ENCODE peak calls at places on chromosomes 6 and 20, in nine cellular contexts. U is A549, H is right atrium auricular region, I is Panc1, S is ovary, D is stomach, P is upper lobe of left lung, Z is mammary epithelial cell, J is left lung. Q is an unnamed sample. For H3K9me3, the result is how much of the 10 kb centered on the place peaks cover.

GRCh38 chr6:25066593-25066992 is 130.8 kb upstream of the RIPOR2 start:
- DNase-seq in U (no peak), H (no peak), I (no peak), S (no peak), D (no peak), P (no peak), Z (no peak), J (no peak), Q (no peak)

GRCh38 chr6:45930419-45931059 is 85.1 kb downstream of the CLIC5 start:
- DNase-seq in U (peak), H (peak), I (peak), S (peak), D (peak), P (peak), Z (peak), J (peak), Q (peak)

GRCh38 chr6:158817298-158818007 is 1.7 kb downstream of the EZR start:
- DNase-seq in U (no peak), H (peak), I (no peak), S (peak), D (peak), P (peak), Z (no peak), J (peak), Q (peak)

GRCh38 chr6:160162167-160162566 is 40.6 kb downstream of the SLC22A1 start:
- DNase-seq in U (no peak), H (no peak), I (no peak), S (no peak), D (no peak), P (no peak), Z (no peak), J (no peak), Q (no peak)

GRCh38 chr6:34144581-34145160 is 1.2 kb downstream of the GRM4 start:
- DNase-seq in U (no peak), H (no peak), I (no peak), S (no peak), D (no peak), P (no peak), Z (no peak), J (no peak), Q (peak)

GRCh38 chr6:106163446-106163965 is 77.4 kb downstream of the PRDM1 start:
- DNase-seq in U (no peak), H (peak), I (no peak), S (no peak), D (no peak), P (peak), Z (no peak), J (peak), Q (no peak)

GRCh38 chr20:44773070-44773829 is 27.6 kb downstream of the KCNK15 start:
- DNase-seq in U (no peak), H (no peak), I (no peak), S (no peak), D (no peak), P (no peak), Z (no peak), J (no peak), Q (no peak)

GRCh38 chr6:15036690-15037245 is 209.1 kb upstream of the JARID2 start:
- DNase-seq in U (no peak), H (peak), I (no peak), S (no peak), D (peak), P (peak), Z (no peak), J (no peak), Q (peak)

GRCh38 chr6:76684881-76685280 is 612.4 kb upstream of the IMPG1 start:
- DNase-seq in U (no peak), H (no peak), I (no peak), S (no peak), D (no peak), P (no peak), Z (no peak), J (no peak), Q (no peak)

GRCh38 chr6:152846825-152847224 is 96.2 kb downstream of the VIP start:
- DNase-seq in U (no peak), H (no peak), I (no peak), S (no peak), D (no peak), P (no peak), Z (peak), J (no peak), Q (no peak)

GRCh38 chr6:54697423-54697822 is 149.1 kb upstream of the FAM83B start:
- DNase-seq in U (no peak), H (no peak), I (no peak), S (no peak), D (no peak), P (no peak), Z (peak), J (no peak), Q (no peak)

GRCh38 chr20:41340327-41341055 is at the start of gene LPIN3:
- DNase-seq in U (peak), H (peak), I (no peak), S (peak), D (peak), P (peak), Z (peak), J (peak), Q (peak)

GRCh38 chr20:58078741-58079522 is 149.5 kb downstream of the ANKRD60 start:
- DNase-seq in U (no peak), H (peak), I (no peak), S (peak), D (no peak), P (peak), Z (peak), J (no peak), Q (peak)

GRCh38 chr6:170153436-170154319 is 137.2 kb downstream of the DLL1 start:
- DNase-seq in U (no peak), H (no peak), I (no peak), S (no peak), D (no peak), P (no peak), Z (no peak), J (no peak), Q (peak)

GRCh38 chr6:14467591-14467990 is 350.0 kb downstream of the CD83 start:
- DNase-seq in U (no peak), H (no peak), I (no peak), S (no peak), D (no peak), P (no peak), Z (no peak), J (no peak), Q (no peak)

GRCh38 chr6:85408039-85408438 is 41.8 kb upstream of the NT5E start:
- DNase-seq in U (no peak), H (no peak), I (no peak), S (no peak), D (no peak), P (no peak), Z (no peak), J (no peak), Q (no peak)

GRCh38 chr6:24489881-24490280 is 503 bp upstream of the GPLD1 start:
- DNase-seq in U (no peak), H (peak), I (no peak), S (no peak), D (no peak), P (peak), Z (peak), J (no peak), Q (no peak)

GRCh38 chr20:57213291-57213690 is 53.1 kb downstream of the BMP7 start:
- DNase-seq in U (no peak), H (no peak), I (no peak), S (no peak), D (no peak), P (no peak), Z (no peak), J (no peak), Q (no peak)

GRCh38 chr20:36519944-36520343 is 21.4 kb upstream of the MYL9 start:
- DNase-seq in U (no peak), H (no peak), I (no peak), S (no peak), D (no peak), P (no peak), Z (no peak), J (no peak), Q (no peak)

GRCh38 chr6:142884214-142885035 is 60.6 kb downstream of the HIVEP2 start:
- DNase-seq in U (no peak), H (no peak), I (no peak), S (no peak), D (no peak), P (no peak), Z (no peak), J (no peak), Q (no peak)

GRCh38 chr20:51523276-51524013 is 19.1 kb downstream of the NFATC2 start:
- DNase-seq in U (no peak), H (no peak), I (no peak), S (no peak), D (no peak), P (no peak), Z (no peak), J (no peak), Q (no peak)

GRCh38 chr20:37979021-37979985 is 54.0 kb downstream of the TTI1 start:
- DNase-seq in U (no peak), H (peak), I (no peak), S (no peak), D (no peak), P (no peak), Z (no peak), J (no peak), Q (no peak)

GRCh38 chr20:37977786-37978185 is 55.5 kb downstream of the TTI1 start:
- DNase-seq in U (no peak), H (peak), I (no peak), S (no peak), D (no peak), P (no peak), Z (no peak), J (no peak), Q (no peak)

GRCh38 chr20:37980383-37980782 is 52.9 kb downstream of the TTI1 start:
- DNase-seq in U (no peak), H (no peak), I (no peak), S (no peak), D (no peak), P (no peak), Z (no peak), J (no peak), Q (no peak)

GRCh38 chr20:37983286-37983685 is 50.0 kb downstream of the TTI1 start:
- DNase-seq in U (no peak), H (no peak), I (no peak), S (no peak), D (no peak), P (no peak), Z (no peak), J (no peak), Q (no peak)

GRCh38 chr20:37980876-37981275 is 52.4 kb downstream of the TTI1 start:
- DNase-seq in U (no peak), H (no peak), I (no peak), S (no peak), D (no peak), P (no peak), Z (no peak), J (no peak), Q (no peak)
- TF ChIP-seq CTCF in U (no peak), H (no peak), I (no peak), S (no peak), D (no peak), P (no peak), Z (no peak), J (no peak), Q (no peak)

GRCh38 chr6:103617642-103618041 is 1242.1 kb downstream of the HACE1 start:
- DNase-seq in U (no peak), H (no peak), I (no peak), S (no peak), D (no peak), P (no peak), Z (no peak), J (no peak), Q (no peak)
- H3K9me3 ChIP-seq in U (under half), H (under half), I (under half), S (under half), D (under half), P (under half), Z (under half), J (under half), Q (under half)

GRCh38 chr20:21129861-21130260 is 4.0 kb downstream of the KIZ start:
- DNase-seq in U (no peak), H (no peak), I (no peak), S (no peak), D (no peak), P (no peak), Z (no peak), J (no peak), Q (no peak)
- TF ChIP-seq CTCF in U (no peak), H (no peak), I (peak), S (no peak), D (no peak), P (no peak), Z (no peak), J (no peak), Q (no peak)

GRCh38 chr6:83966539-83966938 is 67.0 kb upstream of the MRAP2 start:
- DNase-seq in U (no peak), H (no peak), I (no peak), S (no peak), D (no peak), P (no peak), Z (no peak), J (no peak), Q (no peak)

GRCh38 chr6:83976037-83976755 is 57.4 kb upstream of the MRAP2 start:
- DNase-seq in U (no peak), H (no peak), I (no peak), S (no peak), D (no peak), P (no peak), Z (no peak), J (no peak), Q (no peak)

GRCh38 chr6:83974409-83975050 is 59.0 kb upstream of the MRAP2 start:
- DNase-seq in U (no peak), H (no peak), I (no peak), S (no peak), D (no peak), P (no peak), Z (no peak), J (no peak), Q (no peak)

DNA sequence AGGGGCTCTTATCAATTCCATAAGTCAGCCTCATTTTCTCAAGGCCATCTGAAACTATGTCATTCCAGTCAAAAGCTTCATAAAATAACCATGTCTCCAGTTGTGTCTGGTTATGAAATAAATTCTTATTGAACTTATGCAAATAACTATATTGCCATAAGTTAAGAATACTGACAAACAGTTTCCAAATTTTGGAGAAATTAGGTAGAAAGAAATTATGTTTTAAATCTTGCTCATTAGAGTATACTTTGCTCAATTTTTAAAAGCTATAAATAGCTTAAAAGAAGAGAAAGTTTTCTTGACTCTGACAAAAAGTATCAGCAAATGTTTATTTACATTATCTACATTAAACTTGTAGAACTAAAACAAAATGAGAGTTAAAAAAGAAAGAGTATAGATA is 63.0 kb upstream of the MRAP2 start:
- DNase-seq in U (no peak), H (no peak), I (no peak), S (no peak), D (no peak), P (no peak), Z (no peak), J (no peak), Q (no peak)
- H3K9me3 ChIP-seq in U (under half), H (under half), I (under half), S (under half), D (under half), P (under half), Z (under half), J (under half), Q (under half)

GRCh38 chr6:110949679-110950285 is 8.7 kb upstream of the GTF3C6 start:
- DNase-seq in U (no peak), H (no peak), I (no peak), S (no peak), D (no peak), P (no peak), Z (no peak), J (no peak), Q (no peak)
- TF ChIP-seq CTCF in U (peak), H (peak), I (no peak), S (peak), D (peak), P (peak), Z (peak), J (peak), Q (peak)

GRCh38 chr6:3086282-3086946 is 18.1 kb downstream of the RIPK1 start:
- DNase-seq in U (no peak), H (no peak), I (no peak), S (no peak), D (no peak), P (no peak), Z (no peak), J (no peak), Q (no peak)
- H3K9me3 ChIP-seq in U (under half), H (under half), I (under half), S (under half), D (under half), P (under half), Z (under half), J (under half), Q (under half)

GRCh38 chr6:150967381-150967780 is 101.9 kb downstream of the MTHFD1L start:
- DNase-seq in U (no peak), H (no peak), I (no peak), S (no peak), D (no peak), P (no peak), Z (no peak), J (no peak), Q (no peak)

GRCh38 chr6:150966786-150967185 is 101.3 kb downstream of the MTHFD1L start:
- DNase-seq in U (no peak), H (no peak), I (no peak), S (no peak), D (no peak), P (no peak), Z (no peak), J (no peak), Q (no peak)

GRCh38 chr6:150964765-150965164 is 99.3 kb downstream of the MTHFD1L start:
- DNase-seq in U (no peak), H (no peak), I (no peak), S (no peak), D (no peak), P (no peak), Z (no peak), J (no peak), Q (no peak)

GRCh38 chr6:150959071-150959637 is 93.7 kb downstream of the MTHFD1L start:
- DNase-seq in U (no peak), H (no peak), I (no peak), S (no peak), D (no peak), P (no peak), Z (no peak), J (no peak), Q (no peak)

GRCh38 chr6:150962436-150962835 is 96.9 kb downstream of the MTHFD1L start:
- DNase-seq in U (no peak), H (no peak), I (no peak), S (no peak), D (no peak), P (no peak), Z (no peak), J (no peak), Q (no peak)
- TF ChIP-seq CTCF in U (no peak), H (no peak), I (no peak), S (no peak), D (no peak), P (no peak), Z (no peak), J (no peak), Q (no peak)

GRCh38 chr6:104356197-104356596 is 503.5 kb downstream of the HACE1 start:
- DNase-seq in U (no peak), H (no peak), I (no peak), S (no peak), D (no peak), P (no peak), Z (no peak), J (no peak), Q (peak)

GRCh38 chr6:104357928-104358327 is 501.8 kb downstream of the HACE1 start:
- DNase-seq in U (no peak), H (no peak), I (no peak), S (no peak), D (no peak), P (no peak), Z (no peak), J (no peak), Q (no peak)
- H3K9me3 ChIP-seq in U (under half), H (under half), I (under half), S (under half), D (under half), P (under half), Z (under half), J (under half), Q (under half)

GRCh38 chr6:123062645-123063044 is 66.6 kb downstream of the CLVS2 start:
- DNase-seq in U (no peak), H (no peak), I (no peak), S (no peak), D (no peak), P (no peak), Z (no peak), J (no peak), Q (no peak)

DNA sequence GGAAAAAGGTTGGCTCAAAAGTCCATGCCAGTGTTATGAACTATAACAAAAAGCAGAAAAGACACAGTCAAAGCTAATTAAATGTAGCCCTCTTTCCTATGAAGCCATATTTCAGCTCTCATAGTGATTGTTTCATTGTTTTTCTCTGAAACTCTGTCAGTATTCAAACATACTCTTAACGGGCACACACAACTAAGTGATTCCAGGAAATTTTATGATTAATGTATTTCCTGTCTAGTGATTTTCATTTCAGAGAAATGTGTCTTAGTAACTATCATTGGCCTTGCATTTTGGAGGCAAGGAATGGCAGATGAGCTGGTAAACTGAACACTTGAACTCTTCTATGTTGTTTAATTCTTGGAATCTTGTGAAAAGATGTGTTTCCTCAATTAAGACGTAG is 68.0 kb downstream of the CLVS2 start:
- DNase-seq in U (no peak), H (no peak), I (no peak), S (no peak), D (no peak), P (no peak), Z (no peak), J (no peak), Q (no peak)
- TF ChIP-seq CTCF in U (no peak), H (no peak), I (no peak), S (no peak), D (no peak), P (no peak), Z (no peak), J (no peak), Q (no peak)

Q was measured in heart left ventricle.